ENCODE peak calls at places on chromosomes 11 and 22, in five cellular contexts. B is dorsolateral prefrontal cortex; F is effector memory CD4-positive, alpha-beta T cell; C is MM.1S; U is Karpas-422. R is an unnamed sample.

GRCh38 chr11:28269621-28270020 is 161.4 kb downstream of the METTL15 start:
- DNase-seq in U (peak), F (no peak), C (no peak), B (no peak), R (no peak)

GRCh38 chr11:58301576-58301975 is 33.5 kb upstream of the OR10W1 start:
- DNase-seq in B (no peak), F (no peak), C (no peak), U (no peak), R (no peak)

GRCh38 chr11:117600976-117601708 is 195.9 kb downstream of the DSCAML1 start:
- DNase-seq in F (no peak), U (no peak), B (peak), C (no peak), R (no peak)

GRCh38 chr11:107756553-107756952 is 44.7 kb upstream of the SLN start:
- DNase-seq in C (no peak), B (no peak), F (no peak), U (no peak), R (no peak)

GRCh38 chr11:108535384-108535955 is 37.3 kb upstream of the POGLUT3 start:
- DNase-seq in F (no peak), B (no peak), U (no peak), C (no peak), R (no peak)

GRCh38 chr11:60951909-60952741 is at the start of gene SLC15A3:
- DNase-seq in C (peak), F (no peak), U (peak), B (no peak), R (peak)

GRCh38 chr11:47765086-47765485 is 2.1 kb downstream of the FNBP4 start:
- DNase-seq in F (no peak), C (no peak), B (no peak), U (no peak), R (no peak)

GRCh38 chr11:96188625-96189006 is 154.4 kb downstream of the MAML2 start:
- DNase-seq in U (no peak), F (no peak), C (peak), B (no peak), R (no peak)

GRCh38 chr11:76248210-76248609 is 41.9 kb upstream of the WNT11 start:
- DNase-seq in U (peak), C (no peak), B (no peak), F (no peak), R (no peak)

GRCh38 chr11:1487851-1488574 is 1.4 kb upstream of the MOB2 start:
- DNase-seq in C (no peak), B (peak), F (no peak), U (no peak), R (no peak)

GRCh38 chr11:10844364-10844763 is 13.5 kb downstream of the ZBED5 start:
- DNase-seq in U (no peak), C (no peak), F (no peak), B (no peak), R (no peak)

GRCh38 chr11:130992788-130993187 is 76.5 kb upstream of the SNX19 start:
- DNase-seq in C (no peak), B (no peak), F (no peak), U (no peak), R (no peak)

GRCh38 chr22:37022483-37023337 is 3.2 kb downstream of the MPST start:
- DNase-seq in U (no peak), C (no peak), B (no peak), F (no peak), R (no peak)

GRCh38 chr22:17366830-17367229 is 2.4 kb upstream of the CECR2 start:
- DNase-seq in F (no peak), U (peak), C (no peak), B (peak), R (peak)

GRCh38 chr22:36470994-36471331 is 10.5 kb downstream of the TXN2 start:
- DNase-seq in C (no peak), F (no peak), U (no peak), B (no peak), R (no peak)

GRCh38 chr11:3093281-3094191 is 36.3 kb upstream of the CARS1 start:
- DNase-seq in B (no peak), F (no peak), C (no peak), U (no peak), R (no peak)

GRCh38 chr22:36334838-36335603 is 52.7 kb downstream of the MYH9 start:
- DNase-seq in C (no peak), F (no peak), B (peak), U (no peak), R (peak)

GRCh38 chr11:74566386-74566960 is 25.9 kb upstream of the POLD3 start:
- DNase-seq in F (no peak), C (no peak), U (no peak), B (no peak), R (no peak)

GRCh38 chr22:35451602-35452001 is 51.7 kb downstream of the MCM5 start:
- DNase-seq in C (no peak), B (no peak), F (no peak), U (no peak), R (no peak)

GRCh38 chr22:39622881-39623367 is 52.4 kb downstream of the CACNA1I start:
- DNase-seq in F (peak), C (peak), B (no peak), U (peak), R (peak)

GRCh38 chr11:64842851-64843841 is 1.3 kb downstream of the CDC42BPG start:
- DNase-seq in F (no peak), U (no peak), C (no peak), B (no peak), R (no peak)

GRCh38 chr11:2270322-2271076 is at the start of gene ASCL2:
- DNase-seq in U (no peak), F (no peak), C (no peak), B (peak), R (no peak)

GRCh38 chr11:129117595-129118350 is 74.4 kb downstream of the ARHGAP32 start:
- DNase-seq in B (no peak), C (peak), U (peak), F (peak), R (peak)

GRCh38 chr22:36902143-36902911 is 11.1 kb upstream of the CSF2RB start:
- DNase-seq in U (no peak), C (no peak), B (no peak), F (no peak), R (no peak)

GRCh38 chr22:36334081-36334831 is 53.5 kb downstream of the MYH9 start:
- DNase-seq in B (no peak), U (no peak), C (no peak), F (no peak), R (peak)

GRCh38 chr11:126949066-126949945 is 51.3 kb downstream of the KIRREL3 start:
- DNase-seq in C (no peak), F (no peak), B (peak), U (no peak), R (no peak)

GRCh38 chr11:119434531-119435330 is 11.8 kb upstream of the THY1 start:
- DNase-seq in B (no peak), C (no peak), F (no peak), U (peak), R (no peak)

GRCh38 chr22:33838644-33839043 is 81.6 kb downstream of the LARGE1 start:
- DNase-seq in F (no peak), U (no peak), B (no peak), C (no peak), R (no peak)

GRCh38 chr22:33841281-33842005 is 78.8 kb downstream of the LARGE1 start:
- DNase-seq in B (no peak), F (no peak), C (no peak), U (no peak), R (no peak)

GRCh38 chr22:33842006-33842354 is 78.3 kb downstream of the LARGE1 start:
- DNase-seq in C (peak), U (no peak), B (no peak), F (no peak), R (no peak)

GRCh38 chr22:33844273-33844672 is 76.0 kb downstream of the LARGE1 start:
- DNase-seq in F (no peak), U (no peak), B (no peak), C (no peak), R (no peak)

DNA sequence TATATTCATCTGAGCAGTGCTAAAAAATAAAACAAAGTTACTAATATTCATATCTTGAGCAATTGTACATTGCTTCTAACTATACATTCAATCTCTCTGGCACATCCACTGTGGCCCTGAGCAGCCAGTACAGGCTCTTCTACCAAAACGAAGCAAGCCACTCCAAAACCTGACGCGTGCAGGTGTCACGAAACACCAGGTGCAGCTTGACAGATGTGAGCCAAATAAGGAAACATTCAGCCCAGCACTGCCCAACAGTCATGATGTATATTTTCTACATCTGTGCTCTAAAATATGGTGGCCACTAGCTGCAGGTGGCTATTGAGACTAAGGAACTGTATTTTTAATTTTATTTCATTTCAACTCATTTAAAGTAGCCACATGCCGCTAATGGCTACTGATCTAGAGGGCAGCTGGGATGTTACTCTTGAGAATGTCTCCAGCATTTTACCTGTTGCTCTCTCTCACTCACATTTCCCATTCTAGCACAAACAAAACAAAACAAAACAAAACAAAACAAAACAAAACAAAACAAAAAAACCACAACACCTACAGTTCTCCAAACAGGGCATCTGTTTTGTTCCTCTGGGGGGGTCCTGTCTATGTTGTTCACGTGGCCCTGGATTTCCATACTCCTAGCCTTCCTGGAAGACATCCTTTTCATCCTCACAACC is 77.7 kb downstream of the LARGE1 start:
- DNase-seq in F (no peak), U (no peak), C (peak), B (no peak), R (no peak)
- H3K27ac ChIP-seq in F (no peak), U (no peak), C (peak), B (no peak), R (no peak)

GRCh38 chr11:45932217-45932616 is 9.8 kb downstream of the LARGE2 start:
- DNase-seq in U (no peak), C (no peak), F (no peak), B (no peak), R (no peak)
- H3K27ac ChIP-seq in U (peak), C (no peak), F (no peak), B (no peak), R (no peak)

GRCh38 chr11:125494987-125495725 is 909 bp downstream of the FEZ1 start:
- DNase-seq in F (no peak), C (no peak), B (peak), U (no peak), R (no peak)

GRCh38 chr11:125496465-125496817 is 376 bp upstream of the FEZ1 start:
- DNase-seq in B (peak), F (no peak), U (no peak), C (no peak), R (no peak)

GRCh38 chr11:125498521-125498920 is 2.5 kb upstream of the FEZ1 start:
- DNase-seq in C (peak), B (no peak), F (no peak), U (no peak), R (no peak)

GRCh38 chr11:125494601-125494986 is 1.5 kb downstream of the FEZ1 start:
- DNase-seq in U (no peak), F (no peak), B (peak), C (no peak), R (no peak)

DNA sequence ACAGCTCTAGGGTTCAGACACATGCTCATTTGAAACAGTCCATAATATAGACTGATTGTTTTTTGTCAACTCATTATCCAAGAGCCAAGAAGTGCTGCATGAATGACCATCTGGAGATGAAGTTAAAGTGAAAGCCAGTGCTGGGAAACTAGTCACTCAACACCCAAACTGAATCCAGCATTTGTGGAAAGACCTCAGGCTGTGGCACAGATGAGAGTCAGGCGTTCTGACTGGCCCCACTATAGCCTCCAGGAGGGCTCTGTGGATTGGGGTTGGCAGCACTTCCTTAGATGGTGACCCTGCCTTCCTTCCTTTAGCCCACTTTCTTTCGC is 2.1 kb downstream of the FEZ1 start:
- DNase-seq in F (no peak), C (no peak), U (no peak), B (peak), R (no peak)
- H3K27ac ChIP-seq in F (no peak), C (no peak), U (no peak), B (peak), R (no peak)

GRCh38 chr22:42301742-42302102 is 31.3 kb upstream of the TCF20 start:
- DNase-seq in B (no peak), C (no peak), U (no peak), F (no peak), R (no peak)

GRCh38 chr22:42301072-42301741 is 30.8 kb upstream of the TCF20 start:
- DNase-seq in C (no peak), F (no peak), U (no peak), B (no peak), R (no peak)

GRCh38 chr22:42303304-42304020 is 33.0 kb upstream of the TCF20 start:
- DNase-seq in F (no peak), C (no peak), U (no peak), B (no peak), R (no peak)

GRCh38 chr22:42305967-42306366 is 35.5 kb upstream of the TCF20 start:
- DNase-seq in C (no peak), U (no peak), F (no peak), B (no peak), R (no peak)

GRCh38 chr22:42304021-42304790 is 33.8 kb upstream of the TCF20 start:
- DNase-seq in F (no peak), C (no peak), U (no peak), B (no peak), R (no peak)
- H3K27ac ChIP-seq in F (no peak), C (no peak), U (no peak), B (no peak), R (no peak)

GRCh38 chr11:71252434-71252781 is at the start of gene SHANK2:
- DNase-seq in B (no peak), F (no peak), C (no peak), U (no peak), R (no peak)

GRCh38 chr11:71251159-71251721 is 1.1 kb downstream of the SHANK2 start:
- DNase-seq in U (no peak), B (no peak), C (no peak), F (no peak), R (no peak)

GRCh38 chr11:71252782-71253730 is 679 bp upstream of the SHANK2 start:
- DNase-seq in U (no peak), F (no peak), C (no peak), B (no peak), R (no peak)

GRCh38 chr11:71250512-71251158 is 1.7 kb downstream of the SHANK2 start:
- DNase-seq in B (no peak), U (no peak), C (no peak), F (no peak), R (no peak)

DNA sequence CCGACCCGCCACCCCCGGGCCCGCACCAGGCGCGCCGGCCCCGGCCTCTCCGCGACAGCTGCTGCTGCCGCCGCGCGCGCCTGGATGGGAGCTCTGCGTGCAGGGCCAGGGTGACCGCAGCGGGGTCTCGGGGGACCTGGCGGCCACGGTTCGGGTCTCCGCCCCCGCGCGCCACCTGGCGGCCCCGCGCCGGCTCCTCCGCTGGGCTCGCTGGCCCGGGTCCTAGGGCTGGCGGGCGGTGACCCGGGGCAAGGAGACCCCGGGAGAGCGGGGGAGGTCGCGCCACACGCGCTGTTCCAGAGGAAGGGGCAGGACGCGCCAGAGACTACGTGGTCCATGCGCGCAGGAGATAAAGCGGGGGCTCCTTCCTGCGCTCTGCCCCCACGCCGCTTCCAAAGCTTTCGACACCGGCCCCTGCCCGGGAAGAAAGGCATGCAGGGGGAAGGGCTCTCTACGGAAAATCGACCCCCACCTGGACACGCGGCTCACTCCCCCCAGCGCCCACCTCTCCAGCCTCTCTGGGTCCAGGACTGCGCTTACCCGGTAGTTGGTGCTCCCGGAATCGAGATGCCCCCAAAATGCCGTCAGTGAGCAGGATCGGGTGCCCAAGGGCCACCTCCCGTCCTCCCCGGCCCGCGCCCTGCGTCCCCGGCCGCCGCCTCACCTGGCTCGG is 480 bp downstream of the SHANK2 start:
- DNase-seq in C (no peak), B (no peak), F (no peak), U (peak), R (no peak)
- H3K27ac ChIP-seq in C (no peak), B (peak), F (no peak), U (no peak), R (no peak)

GRCh38 chr22:22740560-22741276 is 96.3 kb downstream of the GGTLC2 start:
- DNase-seq in C (no peak), U (no peak), F (no peak), B (no peak), R (no peak)

GRCh38 chr22:22738959-22739585 is 94.7 kb downstream of the GGTLC2 start:
- DNase-seq in B (no peak), F (no peak), U (no peak), C (no peak), R (no peak)

GRCh38 chr22:22742641-22743040 is 98.2 kb downstream of the GGTLC2 start:
- DNase-seq in U (no peak), C (no peak), B (no peak), F (no peak), R (no peak)

GRCh38 chr22:22743128-22743760 is 98.8 kb downstream of the GGTLC2 start:
- DNase-seq in C (no peak), U (no peak), B (no peak), F (no peak), R (no peak)

GRCh38 chr22:22741843-22742242 is 97.4 kb downstream of the GGTLC2 start:
- DNase-seq in F (no peak), U (no peak), B (no peak), C (no peak), R (no peak)
- H3K27ac ChIP-seq in F (no peak), U (no peak), B (no peak), C (no peak), R (no peak)

DNA sequence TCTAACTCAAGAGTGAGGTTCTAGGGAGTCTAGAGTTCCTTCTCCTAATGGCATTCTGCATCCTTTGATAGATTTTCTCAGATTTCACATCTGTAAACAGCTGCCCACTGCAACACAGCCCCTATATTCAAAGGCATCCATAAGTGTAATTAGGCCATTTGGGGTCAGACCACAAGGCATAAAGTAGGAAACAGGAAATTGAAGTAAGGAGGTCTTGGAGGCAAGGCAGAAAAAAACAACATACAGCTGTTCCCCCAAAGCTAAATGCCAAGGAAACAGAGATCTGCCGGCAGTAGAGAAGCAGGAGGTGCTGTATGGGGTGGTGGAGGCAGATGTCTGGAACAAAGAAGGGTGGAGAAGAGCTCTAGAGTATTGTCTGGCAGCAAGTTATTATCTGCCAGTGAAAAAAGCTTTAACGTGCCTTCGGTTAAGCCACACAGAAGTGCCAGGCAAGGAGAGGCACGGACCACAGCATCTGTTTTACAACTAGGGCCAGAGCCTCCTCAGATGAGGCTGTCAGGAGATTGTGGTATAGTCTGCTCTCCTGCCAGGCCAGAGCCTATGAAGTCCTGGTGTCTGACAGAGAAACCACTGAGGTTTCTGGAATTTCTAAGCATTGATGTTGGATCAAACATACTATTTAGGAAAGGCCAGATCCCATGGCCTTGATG is 100.2 kb upstream of the CHRM4 start:
- DNase-seq in C (no peak), B (no peak), U (no peak), F (no peak), R (no peak)
- H3K27ac ChIP-seq in C (no peak), B (no peak), U (no peak), F (no peak), R (no peak)

DNA sequence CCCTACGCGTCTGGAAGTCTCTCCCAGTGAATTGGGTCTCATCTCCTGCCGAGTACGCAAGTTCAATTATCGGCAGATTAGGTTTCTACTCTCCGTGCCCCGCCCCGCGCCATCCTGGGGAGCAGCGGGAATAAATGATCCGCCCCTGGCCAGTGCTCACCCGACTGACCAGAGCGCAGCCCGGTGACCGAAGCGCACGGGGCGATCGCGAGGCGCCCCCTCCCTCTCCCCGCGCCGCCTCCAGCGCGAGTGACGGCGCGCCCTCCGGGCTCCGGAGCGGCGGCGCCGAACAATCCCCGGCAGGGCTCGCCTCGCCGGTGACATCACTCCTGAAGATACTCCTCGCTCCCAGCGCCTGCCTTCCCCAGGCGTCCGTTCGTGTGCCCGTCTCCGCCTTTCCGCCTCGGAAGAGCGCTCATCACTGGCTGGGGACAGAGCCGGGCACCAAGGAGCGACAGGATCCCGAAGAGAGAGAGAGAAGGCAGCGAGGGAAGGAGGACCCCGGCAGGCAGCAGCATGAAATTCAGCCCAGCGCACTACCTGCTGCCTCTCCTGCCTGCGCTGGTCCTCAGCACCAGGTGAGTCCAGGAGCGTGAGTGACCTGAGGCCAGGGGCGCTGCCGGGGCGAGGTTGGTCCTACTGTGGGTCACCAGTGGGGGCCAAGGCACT is at the start of gene LUZP2:
- DNase-seq in U (no peak), B (peak), C (no peak), F (no peak), R (no peak)
- H3K27ac ChIP-seq in U (no peak), B (peak), C (no peak), F (no peak), R (no peak)

R was measured in naive thymus-derived CD4-positive, alpha-beta T cell.